ENCODE peak calls at places on chromosomes 1 and 21, in eight cellular contexts. J, V, D, Z, H, U, I and C are unnamed samples.

GRCh38 chr1:84174051-84174556 is 30.0 kb downstream of the PRKACB start:
- DNase-seq in U (no peak), Z (no peak), V (peak), H (no peak), J (peak), D (no peak), I (no peak), C (no peak)

GRCh38 chr1:183106746-183107145 is 79.3 kb upstream of the LAMC2 start:
- DNase-seq in H (no peak), I (no peak), D (no peak), J (peak), U (no peak), Z (no peak), V (no peak), C (no peak)

GRCh38 chr1:11350265-11350664 is 77.3 kb downstream of the UBIAD1 start:
- DNase-seq in D (no peak), J (no peak), I (no peak), Z (peak), H (no peak), U (no peak), V (no peak), C (no peak)

GRCh38 chr1:68470388-68470970 is 20.7 kb upstream of the RPE65 start:
- DNase-seq in U (no peak), D (no peak), Z (peak), I (no peak), V (peak), J (peak), H (no peak), C (no peak)

GRCh38 chr1:54597455-54598030 is 25.8 kb downstream of the FAM151A start:
- DNase-seq in I (no peak), H (no peak), J (no peak), U (no peak), D (no peak), Z (peak), V (no peak), C (no peak)

GRCh38 chr1:93908394-93909145 is 660 bp downstream of the GCLM start:
- DNase-seq in V (peak), Z (peak), U (peak), H (peak), I (peak), J (peak), D (no peak), C (peak)

GRCh38 chr1:233707153-233707905 is 93.4 kb downstream of the KCNK1 start:
- DNase-seq in D (no peak), H (no peak), U (no peak), Z (no peak), V (peak), J (peak), I (no peak), C (no peak)

GRCh38 chr1:63817152-63817667 is 43.4 kb downstream of the ROR1 start:
- DNase-seq in I (no peak), D (no peak), H (no peak), V (peak), Z (no peak), U (no peak), J (peak), C (no peak)

GRCh38 chr1:221169447-221169889 is 290.2 kb downstream of the HLX start:
- DNase-seq in I (no peak), D (no peak), J (peak), H (no peak), U (no peak), V (no peak), Z (no peak), C (no peak)

GRCh38 chr1:33130297-33130696 is 49.3 kb downstream of the AZIN2 start:
- DNase-seq in J (peak), V (no peak), D (no peak), U (no peak), I (no peak), Z (no peak), H (no peak), C (no peak)

GRCh38 chr21:32200029-32200428 is 78.8 kb downstream of the MIS18A start:
- DNase-seq in U (no peak), H (no peak), J (no peak), I (no peak), Z (no peak), V (no peak), D (no peak), C (no peak)

GRCh38 chr1:53981220-53981619 is 35.1 kb downstream of the LRRC42 start:
- DNase-seq in H (no peak), D (no peak), V (no peak), U (no peak), I (no peak), J (no peak), Z (no peak), C (no peak)

GRCh38 chr1:228743405-228743804 is 8.1 kb downstream of the RHOU start:
- DNase-seq in Z (no peak), I (no peak), U (no peak), V (no peak), H (no peak), J (no peak), D (no peak), C (no peak)

GRCh38 chr1:204477036-204477740 is 17.4 kb downstream of the PIK3C2B start:
- DNase-seq in J (no peak), H (no peak), V (no peak), I (no peak), U (no peak), Z (no peak), D (peak), C (no peak)

GRCh38 chr1:12275370-12275769 is 45.5 kb downstream of the VPS13D start:
- DNase-seq in D (no peak), Z (peak), J (peak), V (peak), I (peak), H (no peak), U (peak), C (peak)

GRCh38 chr1:205500240-205501218 is 3.9 kb upstream of the CDK18 start:
- DNase-seq in J (peak), Z (peak), U (no peak), V (no peak), D (no peak), H (no peak), I (no peak), C (no peak)

GRCh38 chr1:200982071-200982945 is 41.2 kb downstream of the KIF21B start:
- DNase-seq in H (no peak), J (peak), V (no peak), Z (peak), I (no peak), U (no peak), D (no peak), C (no peak)

GRCh38 chr1:108592030-108592759 is 32.3 kb downstream of the EEIG2 start:
- DNase-seq in D (no peak), H (no peak), Z (no peak), U (no peak), V (no peak), J (no peak), I (no peak), C (no peak)

GRCh38 chr1:223837687-223838086 is 8.1 kb downstream of the TP53BP2 start:
- DNase-seq in I (no peak), V (no peak), U (no peak), H (no peak), Z (no peak), J (no peak), D (no peak), C (no peak)

GRCh38 chr1:37764888-37765441 is at the start of gene EPHA10:
- DNase-seq in H (no peak), U (no peak), J (no peak), I (no peak), Z (no peak), D (peak), V (no peak), C (no peak)

GRCh38 chr21:16891821-16892220 is 621.0 kb upstream of the CXADR start:
- DNase-seq in I (no peak), Z (peak), V (no peak), J (peak), H (no peak), D (no peak), U (no peak), C (no peak)

GRCh38 chr1:107590895-107591622 is 373.9 kb downstream of the VAV3 start:
- DNase-seq in V (no peak), J (no peak), D (no peak), U (no peak), Z (no peak), I (no peak), H (no peak), C (no peak)

GRCh38 chr1:206925116-206925736 is 3.5 kb upstream of the FCMR start:
- DNase-seq in D (no peak), J (peak), U (peak), H (peak), Z (no peak), V (no peak), I (peak), C (no peak)

GRCh38 chr1:27634166-27634981 is 611 bp downstream of the FGR start:
- DNase-seq in I (peak), J (peak), V (no peak), H (peak), D (no peak), Z (peak), U (peak), C (no peak)

GRCh38 chr1:214685906-214686305 is 82.9 kb downstream of the CENPF start:
- DNase-seq in U (no peak), Z (no peak), I (no peak), J (no peak), H (no peak), V (no peak), D (no peak), C (no peak)

GRCh38 chr1:53341521-53341895 is 13.6 kb upstream of the LRP8 start:
- DNase-seq in Z (no peak), J (no peak), U (peak), H (peak), D (no peak), V (no peak), I (no peak), C (no peak)

GRCh38 chr21:32682696-32683474 is 44.9 kb downstream of the SYNJ1 start:
- DNase-seq in J (no peak), I (no peak), D (no peak), V (peak), H (no peak), Z (no peak), U (no peak), C (no peak)

GRCh38 chr1:196148367-196148970 is 459.8 kb downstream of the KCNT2 start:
- DNase-seq in Z (no peak), J (peak), H (no peak), D (no peak), I (no peak), V (peak), U (no peak), C (no peak)

GRCh38 chr1:23187637-23188036 is 19.0 kb upstream of the LUZP1 start:
- DNase-seq in J (no peak), D (no peak), Z (no peak), H (no peak), I (no peak), U (no peak), V (no peak), C (no peak)

GRCh38 chr1:3707298-3707938 is 44.8 kb upstream of the CCDC27 start:
- DNase-seq in J (peak), I (no peak), Z (no peak), U (no peak), D (no peak), V (no peak), H (no peak), C (no peak)

GRCh38 chr1:109623601-109624161 is 4.0 kb downstream of the AMPD2 start:
- DNase-seq in U (no peak), J (peak), I (no peak), H (no peak), V (no peak), D (no peak), Z (peak), C (no peak)

GRCh38 chr1:28199328-28200233 is 23.1 kb upstream of the PTAFR start:
- DNase-seq in H (no peak), U (no peak), Z (no peak), V (no peak), J (no peak), I (peak), D (no peak), C (peak)

GRCh38 chr1:44605904-44606615 is 68.2 kb downstream of the TMEM53 start:
- DNase-seq in D (no peak), H (no peak), J (peak), Z (no peak), V (no peak), I (no peak), U (no peak), C (no peak)

GRCh38 chr21:45607021-45607921 is 36.3 kb upstream of the PCBP3 start:
- DNase-seq in I (peak), J (no peak), D (no peak), U (peak), H (no peak), Z (peak), V (no peak), C (peak)

GRCh38 chr1:29584362-29584761 is 348.0 kb downstream of the PTPRU start:
- DNase-seq in D (no peak), Z (no peak), I (no peak), H (no peak), U (no peak), J (no peak), V (no peak), C (no peak)

GRCh38 chr1:186785503-186785902 is 43.2 kb upstream of the PLA2G4A start:
- DNase-seq in H (no peak), J (no peak), U (no peak), V (no peak), I (no peak), D (no peak), Z (no peak), C (no peak)

GRCh38 chr1:2224621-2225020 is 3.5 kb upstream of the SKI start:
- DNase-seq in U (no peak), J (no peak), Z (no peak), V (no peak), H (no peak), D (no peak), I (no peak), C (no peak)